ENCODE peak calls at places on chromosomes 1 and 21, in nine cellular contexts. H is stimulated activated CD8-positive, alpha-beta memory T cell treated with anti-CD3 and anti-CD28 coated beads, Interleukin-12 subunit alpha, Interleukin-12 subunit beta, amount 100 ng/mL, for 4 hours; Z is AG08396; I is endothelial cell; M is mesendoderm; F is substantia nigra; T is upper lobe of right lung; O is HT-29; J is neural crest cell. A is an unnamed sample.

GRCh38 chr1:215476541-215476940 is 90.6 kb upstream of the KCTD3 start:
- DNase-seq in H (no peak), Z (no peak), I (no peak), M (no peak), F (no peak), T (no peak), O (no peak), J (no peak), A (no peak)

GRCh38 chr1:212606734-212607205 is 1.8 kb upstream of the ATF3 start:
- DNase-seq in H (peak; percentile 22), Z (no peak), I (peak; percentile 12), M (no peak), F (no peak), T (peak; percentile 93), O (peak; percentile 65), J (no peak), A (peak; percentile 18)

GRCh38 chr1:24536391-24536840 is 19.5 kb upstream of the NCMAP start:
- DNase-seq in H (peak; percentile 42), Z (no peak), I (no peak), M (no peak), F (no peak), T (no peak), O (peak; percentile 44), J (no peak), A (no peak)

GRCh38 chr1:200673952-200674823 is 4.5 kb upstream of the DDX59 start:
- DNase-seq in H (no peak), Z (no peak), I (no peak), M (no peak), F (no peak), T (no peak), O (no peak), J (no peak), A (no peak)

GRCh38 chr1:111571239-111571638 is 48.4 kb upstream of the RAP1A start:
- DNase-seq in H (no peak), Z (no peak), I (no peak), M (peak; percentile 2), F (no peak), T (no peak), O (no peak), J (no peak), A (no peak)

GRCh38 chr1:208934933-208935332 is 648.6 kb upstream of the CAMK1G start:
- DNase-seq in H (no peak), Z (no peak), I (no peak), M (no peak), F (no peak), T (no peak), O (no peak), J (no peak), A (no peak)

GRCh38 chr21:46256501-46256994 is 28.0 kb upstream of the LSS start:
- DNase-seq in H (no peak), Z (no peak), I (no peak), M (no peak), F (no peak), T (peak; percentile 48), O (no peak), J (no peak), A (no peak)

GRCh38 chr21:33217168-33217567 is 12.6 kb upstream of the IFNAR2 start:
- DNase-seq in H (no peak), Z (no peak), I (no peak), M (no peak), F (no peak), T (no peak), O (no peak), J (no peak), A (no peak)

GRCh38 chr1:147072371-147073061 is 99.8 kb downstream of the PRKAB2 start:
- DNase-seq in H (no peak), Z (no peak), I (peak; percentile 40), M (peak; percentile 51), F (peak; percentile 19), T (peak; percentile 62), O (no peak), J (no peak), A (peak; percentile 45)

GRCh38 chr21:34795152-34796141 is 126.7 kb downstream of the CLIC6 start:
- DNase-seq in H (no peak), Z (peak; percentile 42), I (no peak), M (no peak), F (no peak), T (no peak), O (peak; percentile 57), J (no peak), A (peak; percentile 67)

GRCh38 chr1:116373451-116374339 is 651 bp downstream of the ATP1A1 start:
- DNase-seq in H (peak; percentile 38), Z (peak; percentile 59), I (peak; percentile 66), M (peak; percentile 68), F (peak; percentile 62), T (peak; percentile 89), O (peak; percentile 52), J (peak; percentile 36), A (peak; percentile 80)

GRCh38 chr1:80155371-80155770 is 1148.8 kb upstream of the ADGRL4 start:
- DNase-seq in H (no peak), Z (no peak), I (no peak), M (peak; percentile 63), F (no peak), T (no peak), O (peak; percentile 50), J (no peak), A (no peak)

GRCh38 chr1:197017558-197018146 is 40.3 kb downstream of the CFHR5 start:
- DNase-seq in H (no peak), Z (no peak), I (no peak), M (no peak), F (no peak), T (no peak), O (no peak), J (no peak), A (no peak)

GRCh38 chr1:159989581-159989980 is 35.5 kb upstream of the SLAMF9 start:
- DNase-seq in H (no peak), Z (no peak), I (no peak), M (no peak), F (no peak), T (no peak), O (no peak), J (no peak), A (no peak)

GRCh38 chr1:152410599-152410998 is 3.5 kb downstream of the CRNN start:
- DNase-seq in H (no peak), Z (peak; percentile 10), I (no peak), M (no peak), F (no peak), T (peak; percentile 75), O (no peak), J (no peak), A (peak; percentile 43)

GRCh38 chr1:25338188-25338981 is at the start of gene TMEM50A:
- DNase-seq in H (peak; percentile 83), Z (peak; percentile 93), I (peak; percentile 90), M (peak; percentile 96), F (peak; percentile 86), T (peak; percentile 94), O (peak; percentile 78), J (peak; percentile 90), A (peak; percentile 88)

GRCh38 chr1:237687837-237688236 is 202.9 kb downstream of the ZP4 start:
- DNase-seq in H (no peak), Z (no peak), I (no peak), M (no peak), F (no peak), T (no peak), O (no peak), J (no peak), A (no peak)

GRCh38 chr1:154865442-154866256 is 4.4 kb downstream of the KCNN3 start:
- DNase-seq in H (no peak), Z (no peak), I (no peak), M (no peak), F (no peak), T (no peak), O (no peak), J (no peak), A (no peak)

GRCh38 chr1:174872615-174873058 is 127.1 kb upstream of the CACYBP start:
- DNase-seq in H (no peak), Z (no peak), I (no peak), M (peak; percentile 42), F (no peak), T (no peak), O (peak; percentile 3), J (no peak), A (no peak)

GRCh38 chr21:37057614-37058013 is 15.3 kb downstream of the PIGP start:
- DNase-seq in H (no peak), Z (no peak), I (no peak), M (no peak), F (no peak), T (peak; percentile 26), O (no peak), J (no peak), A (no peak)

GRCh38 chr1:232150770-232151548 is 479.0 kb downstream of the SIPA1L2 start:
- DNase-seq in H (no peak), Z (no peak), I (no peak), M (peak; percentile 63), F (no peak), T (no peak), O (no peak), J (no peak), A (no peak)

GRCh38 chr1:109821221-109821669 is 57.5 kb upstream of the EPS8L3 start:
- DNase-seq in H (no peak), Z (peak; percentile 92), I (no peak), M (no peak), F (no peak), T (peak; percentile 87), O (peak; percentile 32), J (no peak), A (peak; percentile 96)

GRCh38 chr1:93758842-93759515 is 77.3 kb upstream of the BCAR3 start:
- DNase-seq in H (no peak), Z (peak; percentile 53), I (peak; percentile 13), M (no peak), F (no peak), T (no peak), O (peak; percentile 80), J (no peak), A (no peak)

GRCh38 chr1:21338568-21339401 is 48.5 kb upstream of the ECE1 start:
- DNase-seq in H (no peak), Z (peak; percentile 56), I (no peak), M (peak; percentile 82), F (no peak), T (no peak), O (peak; percentile 72), J (no peak), A (no peak)

GRCh38 chr1:165938844-165939243 is 111.4 kb downstream of the UCK2 start:
- DNase-seq in H (no peak), Z (no peak), I (no peak), M (no peak), F (no peak), T (no peak), O (no peak), J (no peak), A (no peak)

GRCh38 chr1:40649592-40649930 is 15.9 kb downstream of the RIMS3 start:
- DNase-seq in H (no peak), Z (no peak), I (no peak), M (no peak), F (no peak), T (no peak), O (no peak), J (no peak), A (no peak)

A was measured in GM03348.